ENCODE peak calls at places on chromosomes 1 and 21, in five cellular contexts. H, U, J, Y and S are unnamed samples.

GRCh38 chr1:12009318-12010001 is 9.8 kb upstream of the MIIP start:
- ATAC-seq in Y (no peak), H (no peak), U (no peak), J (no peak), S (no peak)

GRCh38 chr1:212466913-212467650 is 34.4 kb downstream of the NENF start:
- ATAC-seq in U (no peak), J (no peak), H (no peak), Y (no peak), S (no peak)

GRCh38 chr1:4700801-4701200 is 46.4 kb downstream of the AJAP1 start:
- ATAC-seq in J (no peak), U (no peak), H (no peak), Y (no peak), S (no peak)

GRCh38 chr1:178031856-178032320 is 62.0 kb upstream of the RASAL2 start:
- ATAC-seq in H (peak; percentile 93), Y (peak; percentile 81), J (peak; percentile 93), U (peak; percentile 98), S (peak; percentile 89)

GRCh38 chr21:14454642-14455009 is 71.7 kb upstream of the HSPA13 start:
- ATAC-seq in U (no peak), H (no peak), Y (no peak), J (no peak), S (no peak)

GRCh38 chr1:8525291-8526275 is 207.7 kb downstream of the SLC45A1 start:
- ATAC-seq in J (peak; percentile 96), Y (peak; percentile 98), U (peak; percentile 95), H (peak; percentile 90), S (peak; percentile 95)

GRCh38 chr1:30379684-30380624 is 343.4 kb downstream of the MATN1 start:
- ATAC-seq in J (peak; percentile 75), U (peak; percentile 95), H (peak; percentile 81), Y (peak; percentile 69), S (peak; percentile 65)

GRCh38 chr1:165257969-165258459 is 98.5 kb downstream of the LMX1A start:
- ATAC-seq in H (peak; percentile 70), U (peak; percentile 95), Y (peak; percentile 82), J (no peak), S (peak; percentile 57)

GRCh38 chr1:194056169-194056568 is 869.8 kb upstream of the B3GALT2 start:
- ATAC-seq in J (no peak), U (no peak), H (no peak), Y (no peak), S (no peak)

GRCh38 chr1:234047113-234047512 is 142.6 kb downstream of the SLC35F3 start:
- ATAC-seq in H (peak; percentile 30), Y (no peak), J (no peak), U (no peak), S (no peak)

GRCh38 chr1:193973428-193973827 is 787.0 kb upstream of the B3GALT2 start:
- ATAC-seq in U (no peak), J (no peak), Y (no peak), H (no peak), S (no peak)

GRCh38 chr1:94863297-94863911 is 43.2 kb downstream of the SLC44A3 start:
- ATAC-seq in U (peak; percentile 26), J (no peak), H (no peak), Y (peak; percentile 43), S (peak; percentile 71)

GRCh38 chr1:4825841-4826450 is 171.5 kb downstream of the AJAP1 start:
- ATAC-seq in U (peak; percentile 42), H (no peak), J (no peak), Y (no peak), S (no peak)

GRCh38 chr1:30746212-30747027 is 11.2 kb downstream of the LAPTM5 start:
- ATAC-seq in H (no peak), U (no peak), Y (peak; percentile 31), J (no peak), S (no peak)

GRCh38 chr21:43627527-43627926 is 31.8 kb downstream of the HSF2BP start:
- ATAC-seq in Y (no peak), H (no peak), J (no peak), U (no peak), S (no peak)

GRCh38 chr1:2393471-2393877 is 1.8 kb downstream of the RER1 start:
- ATAC-seq in Y (no peak), H (no peak), U (no peak), J (no peak), S (no peak)

GRCh38 chr1:19220991-19221390 is 10.9 kb upstream of the UBR4 start:
- ATAC-seq in Y (no peak), J (no peak), U (no peak), H (no peak), S (peak; percentile 68)

GRCh38 chr1:180954766-180955165 is 42.1 kb downstream of the KIAA1614 start:
- ATAC-seq in Y (no peak), H (no peak), J (no peak), U (no peak), S (no peak)

GRCh38 chr21:36587388-36587787 is 107.5 kb upstream of the CLDN14 start:
- ATAC-seq in Y (no peak), U (peak; percentile 28), H (peak; percentile 64), J (no peak), S (no peak)

GRCh38 chr1:156815307-156815826 is 1.3 kb downstream of the SH2D2A start:
- ATAC-seq in Y (peak; percentile 64), U (no peak), J (peak; percentile 20), H (peak; percentile 33), S (peak; percentile 93)

GRCh38 chr1:165409957-165410356 is 35.0 kb downstream of the RXRG start:
- ATAC-seq in Y (no peak), J (no peak), H (no peak), U (no peak), S (no peak)

GRCh38 chr1:82604524-82604923 is 803.8 kb downstream of the ADGRL2 start:
- ATAC-seq in Y (no peak), H (no peak), U (no peak), J (no peak), S (no peak)
- H3K4me3 ChIP-seq in Y (no peak overlapping the region), H (no peak overlapping the region), U (no peak overlapping the region), J (no peak overlapping the region), S (no peak overlapping the region)

GRCh38 chr1:218350909-218351616 is 5.9 kb downstream of the TGFB2 start:
- ATAC-seq in H (no peak), J (no peak), Y (no peak), U (no peak), S (no peak)

GRCh38 chr1:218348628-218349185 is 3.6 kb downstream of the TGFB2 start:
- ATAC-seq in U (no peak), Y (no peak), H (no peak), J (no peak), S (no peak)

GRCh38 chr1:218351617-218352438 is 6.7 kb downstream of the TGFB2 start:
- ATAC-seq in Y (peak; percentile 54), J (peak; percentile 73), U (peak; percentile 52), H (peak; percentile 27), S (peak; percentile 78)

GRCh38 chr1:218349365-218350021 is 4.4 kb downstream of the TGFB2 start:
- ATAC-seq in J (no peak), H (no peak), U (no peak), Y (no peak), S (no peak)

DNA sequence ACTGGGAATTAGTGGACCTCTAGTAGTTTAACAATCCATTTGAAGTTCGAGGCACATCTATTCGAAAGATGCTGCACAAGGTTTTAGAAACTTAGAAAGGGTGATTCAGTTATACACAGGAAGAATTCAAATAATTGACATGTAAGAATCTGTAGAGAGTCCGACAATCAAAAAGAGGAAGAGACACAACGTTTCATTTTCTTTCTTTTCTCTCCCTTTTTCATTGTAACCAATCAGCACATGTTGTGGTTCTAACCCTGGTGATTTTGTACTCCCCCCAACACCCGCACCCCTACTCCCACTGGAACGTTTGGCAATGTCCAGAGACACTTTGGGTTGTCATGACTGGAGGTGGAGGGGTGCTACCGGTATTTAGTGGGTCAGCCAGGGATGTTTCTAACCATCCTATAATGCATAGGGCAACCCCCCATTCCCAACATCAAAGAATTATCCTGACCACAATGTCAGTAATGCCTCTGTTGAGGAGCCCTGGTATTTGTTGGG is 4.9 kb downstream of the TGFB2 start:
- ATAC-seq in J (no peak), H (no peak), U (no peak), Y (no peak), S (no peak)
- H3K4me1 ChIP-seq in J (peaks cover 44% of the 10 kb centered on the region), H (peaks cover 60% of the 10 kb centered on the region), U (peaks cover 23% of the 10 kb centered on the region), Y (peaks cover 35% of the 10 kb centered on the region), S (peaks cover 3% of the 10 kb centered on the region)

GRCh38 chr1:63317007-63317813 is 5.2 kb upstream of the FOXD3 start:
- ATAC-seq in U (peak; percentile 93), Y (peak; percentile 83), H (peak; percentile 98), J (peak; percentile 82), S (peak; percentile 57)
- H3K9me3 ChIP-seq in U (no peaks in the 10 kb centered on the region), Y (no peaks in the 10 kb centered on the region), H (no peaks in the 10 kb centered on the region), J (no peaks in the 10 kb centered on the region), S (no peaks in the 10 kb centered on the region)

GRCh38 chr1:160741597-160742348 is 2.7 kb downstream of the SLAMF7 start:
- ATAC-seq in H (no peak), U (no peak), Y (no peak), J (peak; percentile 26), S (no peak)
- H3K4me3 ChIP-seq in H (no peak overlapping the region), U (no peak overlapping the region), Y (no peak overlapping the region), J (no peak overlapping the region), S (no peak overlapping the region)

DNA sequence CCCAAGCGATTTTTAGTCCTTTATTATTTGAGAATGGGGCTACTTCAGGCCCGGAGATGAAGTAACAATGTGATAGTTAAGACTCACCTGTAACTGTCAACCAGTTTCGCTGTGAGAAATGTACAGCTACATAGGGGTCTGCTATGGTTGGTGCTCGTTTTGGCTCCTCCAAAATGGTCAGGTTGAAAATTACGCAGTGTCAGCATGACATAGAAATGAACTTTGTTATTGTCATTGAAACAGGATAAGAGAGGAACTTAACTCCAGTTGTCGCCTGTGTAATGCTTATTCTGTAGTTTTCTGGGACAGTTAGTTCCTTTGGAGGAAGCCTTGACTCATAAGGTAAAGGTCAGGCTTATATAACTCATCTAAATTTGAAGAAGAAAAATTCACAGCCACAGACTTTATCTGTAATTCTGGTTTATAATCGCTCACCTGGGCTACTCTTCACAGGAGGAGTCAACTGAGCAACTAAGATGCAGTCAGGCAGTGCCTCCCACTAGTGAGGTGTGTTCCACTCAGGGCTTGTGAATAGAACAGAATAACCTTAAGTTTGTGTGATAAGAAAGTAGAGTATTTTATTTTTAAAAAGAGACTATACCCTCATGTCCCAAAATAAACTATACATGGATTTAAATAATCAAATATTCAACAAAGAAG is 130.9 kb downstream of the CD247 start:
- ATAC-seq in H (no peak), J (no peak), U (no peak), Y (peak; percentile 27), S (peak; percentile 55)
- H3K4me1 ChIP-seq in H (peaks cover 6% of the 10 kb centered on the region), J (no peaks in the 10 kb centered on the region), U (no peaks in the 10 kb centered on the region), Y (no peaks in the 10 kb centered on the region), S (no peaks in the 10 kb centered on the region)